ENCODE peak calls at places on chromosomes 3 and 15, in seven cellular contexts. One of them, this sample, is unnamed. For H3K36me3, the result is how much of the 10 kb centered on the place peaks cover.

GRCh38 chr3:39750677-39751076 is 58.7 kb upstream of the MYRIP start:
- DNase-seq in heart left ventricle: no peak
- DNase-seq in GM23248: no peak
- DNase-seq in ovary: no peak
- DNase-seq in tibial artery: no peak
- DNase-seq in upper lobe of right lung: no peak
- DNase-seq in OCI-LY7: no peak
- DNase-seq in this sample: no peak

GRCh38 chr15:26716069-26716468 is 56.8 kb downstream of the GABRB3 start:
- DNase-seq in heart left ventricle: no peak
- DNase-seq in OCI-LY7: no peak
- DNase-seq in upper lobe of right lung: no peak
- DNase-seq in GM23248: no peak
- DNase-seq in ovary: no peak
- DNase-seq in tibial artery: no peak
- DNase-seq in this sample: no peak

GRCh38 chr3:184042617-184043016 is 10.2 kb upstream of the HTR3C start:
- DNase-seq in ovary: no peak
- DNase-seq in heart left ventricle: no peak
- DNase-seq in tibial artery: no peak
- DNase-seq in upper lobe of right lung: no peak
- DNase-seq in OCI-LY7: no peak
- DNase-seq in GM23248: no peak
- DNase-seq in this sample: no peak

GRCh38 chr3:18416332-18416731 is 8.8 kb downstream of the SATB1 start:
- DNase-seq in OCI-LY7: no peak
- DNase-seq in ovary: no peak
- DNase-seq in upper lobe of right lung: no peak
- DNase-seq in tibial artery: no peak
- DNase-seq in GM23248: no peak
- DNase-seq in heart left ventricle: no peak
- DNase-seq in this sample: no peak

GRCh38 chr3:115217678-115218451 is 70.8 kb upstream of the ZBTB20 start:
- DNase-seq in tibial artery: no peak
- DNase-seq in OCI-LY7: peak
- DNase-seq in ovary: peak
- DNase-seq in upper lobe of right lung: no peak
- DNase-seq in heart left ventricle: peak
- DNase-seq in GM23248: peak
- DNase-seq in this sample: peak

GRCh38 chr15:100308222-100309007 is 33.4 kb downstream of the ADAMTS17 start:
- DNase-seq in OCI-LY7: no peak
- DNase-seq in heart left ventricle: no peak
- DNase-seq in GM23248: peak
- DNase-seq in ovary: peak
- DNase-seq in tibial artery: peak
- DNase-seq in upper lobe of right lung: no peak
- DNase-seq in this sample: no peak

GRCh38 chr3:142929109-142929508 is 34.4 kb downstream of the PAQR9 start:
- DNase-seq in OCI-LY7: peak
- DNase-seq in ovary: no peak
- DNase-seq in upper lobe of right lung: no peak
- DNase-seq in heart left ventricle: peak
- DNase-seq in GM23248: peak
- DNase-seq in tibial artery: no peak
- DNase-seq in this sample: no peak

GRCh38 chr3:67898916-67899315 is 244.5 kb upstream of the SUCLG2 start:
- DNase-seq in GM23248: no peak
- DNase-seq in upper lobe of right lung: no peak
- DNase-seq in ovary: no peak
- DNase-seq in OCI-LY7: peak
- DNase-seq in heart left ventricle: no peak
- DNase-seq in tibial artery: no peak
- DNase-seq in this sample: no peak

GRCh38 chr3:129892486-129892856 is 1.0 kb downstream of the TMCC1 start:
- DNase-seq in upper lobe of right lung: no peak
- DNase-seq in OCI-LY7: no peak
- DNase-seq in heart left ventricle: no peak
- DNase-seq in tibial artery: no peak
- DNase-seq in ovary: no peak
- DNase-seq in GM23248: no peak
- DNase-seq in this sample: no peak

GRCh38 chr15:31461911-31462480 is 135.4 kb downstream of the KLF13 start:
- DNase-seq in heart left ventricle: no peak
- DNase-seq in tibial artery: no peak
- DNase-seq in GM23248: peak
- DNase-seq in upper lobe of right lung: peak
- DNase-seq in OCI-LY7: peak
- DNase-seq in ovary: no peak
- DNase-seq in this sample: no peak

GRCh38 chr15:55290361-55291057 is 896 bp upstream of the RAB27A start:
- DNase-seq in GM23248: peak
- DNase-seq in ovary: peak
- DNase-seq in upper lobe of right lung: peak
- DNase-seq in OCI-LY7: peak
- DNase-seq in heart left ventricle: peak
- DNase-seq in tibial artery: peak
- DNase-seq in this sample: peak

GRCh38 chr3:56316944-56317343 is 151.3 kb downstream of the ERC2 start:
- DNase-seq in upper lobe of right lung: no peak
- DNase-seq in GM23248: no peak
- DNase-seq in OCI-LY7: no peak
- DNase-seq in tibial artery: no peak
- DNase-seq in ovary: no peak
- DNase-seq in heart left ventricle: no peak
- DNase-seq in this sample: no peak

GRCh38 chr3:129015388-129016105 is 14.4 kb downstream of the EFCC1 start:
- DNase-seq in ovary: peak
- DNase-seq in OCI-LY7: peak
- DNase-seq in upper lobe of right lung: no peak
- DNase-seq in tibial artery: no peak
- DNase-seq in GM23248: peak
- DNase-seq in heart left ventricle: peak
- DNase-seq in this sample: no peak

GRCh38 chr3:45787551-45787950 is 8.8 kb downstream of the SLC6A20 start:
- DNase-seq in tibial artery: no peak
- DNase-seq in OCI-LY7: no peak
- DNase-seq in heart left ventricle: no peak
- DNase-seq in ovary: no peak
- DNase-seq in upper lobe of right lung: no peak
- DNase-seq in GM23248: no peak
- DNase-seq in this sample: no peak

GRCh38 chr15:94230886-94231727 is at the start of gene MCTP2:
- DNase-seq in ovary: peak
- DNase-seq in upper lobe of right lung: peak
- DNase-seq in GM23248: peak
- DNase-seq in heart left ventricle: peak
- DNase-seq in OCI-LY7: peak
- DNase-seq in tibial artery: peak
- DNase-seq in this sample: peak
- H3K4me3 ChIP-seq in ovary: peak
- H3K4me3 ChIP-seq in upper lobe of right lung: peak
- H3K4me3 ChIP-seq in GM23248: peak
- H3K4me3 ChIP-seq in heart left ventricle: peak
- H3K4me3 ChIP-seq in OCI-LY7: peak
- H3K4me3 ChIP-seq in tibial artery: peak
- H3K4me3 ChIP-seq in this sample: peak

DNA sequence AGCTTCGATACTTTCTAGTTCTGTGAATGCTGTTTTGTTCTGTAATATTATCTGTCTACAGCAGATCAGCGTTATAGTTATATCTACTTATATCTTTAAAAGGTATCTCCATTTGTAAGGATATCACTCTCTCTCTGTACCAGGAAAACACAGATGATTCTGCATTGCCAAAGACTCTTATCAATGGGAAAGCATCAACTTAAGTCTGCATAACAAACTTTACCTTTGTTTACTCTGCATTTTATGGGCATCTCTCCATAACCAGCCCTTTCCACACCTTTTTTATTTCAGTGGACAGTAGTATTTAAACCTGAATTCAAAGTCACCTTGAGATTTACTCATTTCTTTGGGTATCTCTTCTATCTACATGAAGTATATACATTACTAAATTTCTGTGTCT is 238.7 kb upstream of the GRM7 start:
- DNase-seq in heart left ventricle: no peak
- DNase-seq in GM23248: no peak
- DNase-seq in OCI-LY7: no peak
- DNase-seq in ovary: no peak
- DNase-seq in upper lobe of right lung: no peak
- DNase-seq in tibial artery: no peak
- DNase-seq in this sample: no peak
- H3K27ac ChIP-seq in heart left ventricle: no peak
- H3K27ac ChIP-seq in GM23248: no peak
- H3K27ac ChIP-seq in OCI-LY7: no peak
- H3K27ac ChIP-seq in ovary: no peak
- H3K27ac ChIP-seq in upper lobe of right lung: no peak
- H3K27ac ChIP-seq in tibial artery: no peak
- H3K27ac ChIP-seq in this sample: no peak

GRCh38 chr15:66327736-66328135 is 28.7 kb downstream of the TIPIN start:
- DNase-seq in OCI-LY7: no peak
- DNase-seq in heart left ventricle: no peak
- DNase-seq in tibial artery: no peak
- DNase-seq in upper lobe of right lung: no peak
- DNase-seq in ovary: no peak
- DNase-seq in GM23248: no peak
- DNase-seq in this sample: no peak

GRCh38 chr15:66323312-66323928 is 30.1 kb downstream of the DIS3L start:
- DNase-seq in GM23248: no peak
- DNase-seq in OCI-LY7: no peak
- DNase-seq in upper lobe of right lung: no peak
- DNase-seq in heart left ventricle: no peak
- DNase-seq in ovary: no peak
- DNase-seq in tibial artery: no peak
- DNase-seq in this sample: no peak

GRCh38 chr15:66328721-66329220 is 27.7 kb downstream of the TIPIN start:
- DNase-seq in OCI-LY7: no peak
- DNase-seq in ovary: no peak
- DNase-seq in GM23248: no peak
- DNase-seq in upper lobe of right lung: no peak
- DNase-seq in tibial artery: no peak
- DNase-seq in heart left ventricle: no peak
- DNase-seq in this sample: no peak

DNA sequence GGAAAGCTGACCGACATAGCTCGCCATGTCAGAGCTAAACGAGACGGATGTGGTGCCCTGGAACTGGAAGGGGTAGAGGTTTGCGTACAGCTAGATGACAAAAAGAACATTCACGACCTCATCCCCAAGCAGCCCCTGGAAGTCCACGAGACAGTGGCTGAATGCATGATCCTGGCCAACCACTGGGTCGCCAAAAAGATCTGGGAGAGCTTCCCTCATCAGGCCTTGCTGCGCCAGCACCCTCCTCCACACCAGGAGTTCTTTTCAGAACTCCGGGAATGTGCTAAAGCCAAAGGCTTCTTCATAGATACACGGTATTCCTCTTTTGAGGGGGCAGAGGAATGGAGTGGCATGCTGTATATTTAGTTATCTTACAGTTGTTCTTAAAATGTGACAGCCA is 30.4 kb downstream of the TIPIN start:
- DNase-seq in ovary: no peak
- DNase-seq in tibial artery: no peak
- DNase-seq in upper lobe of right lung: no peak
- DNase-seq in GM23248: no peak
- DNase-seq in heart left ventricle: no peak
- DNase-seq in OCI-LY7: no peak
- DNase-seq in this sample: no peak
- H3K36me3 ChIP-seq in ovary: under half
- H3K36me3 ChIP-seq in tibial artery: half or more
- H3K36me3 ChIP-seq in upper lobe of right lung: half or more
- H3K36me3 ChIP-seq in GM23248: under half
- H3K36me3 ChIP-seq in heart left ventricle: under half
- H3K36me3 ChIP-seq in OCI-LY7: half or more
- H3K36me3 ChIP-seq in this sample: half or more

GRCh38 chr3:138434875-138435772 is 708 bp downstream of the ESYT3 start:
- DNase-seq in ovary: no peak
- DNase-seq in heart left ventricle: no peak
- DNase-seq in upper lobe of right lung: peak
- DNase-seq in GM23248: peak
- DNase-seq in tibial artery: no peak
- DNase-seq in OCI-LY7: no peak
- DNase-seq in this sample: no peak
- H3K4me3 ChIP-seq in ovary: peak
- H3K4me3 ChIP-seq in heart left ventricle: peak
- H3K4me3 ChIP-seq in upper lobe of right lung: peak
- H3K4me3 ChIP-seq in GM23248: peak
- H3K4me3 ChIP-seq in tibial artery: peak
- H3K4me3 ChIP-seq in OCI-LY7: no peak
- H3K4me3 ChIP-seq in this sample: peak

DNA sequence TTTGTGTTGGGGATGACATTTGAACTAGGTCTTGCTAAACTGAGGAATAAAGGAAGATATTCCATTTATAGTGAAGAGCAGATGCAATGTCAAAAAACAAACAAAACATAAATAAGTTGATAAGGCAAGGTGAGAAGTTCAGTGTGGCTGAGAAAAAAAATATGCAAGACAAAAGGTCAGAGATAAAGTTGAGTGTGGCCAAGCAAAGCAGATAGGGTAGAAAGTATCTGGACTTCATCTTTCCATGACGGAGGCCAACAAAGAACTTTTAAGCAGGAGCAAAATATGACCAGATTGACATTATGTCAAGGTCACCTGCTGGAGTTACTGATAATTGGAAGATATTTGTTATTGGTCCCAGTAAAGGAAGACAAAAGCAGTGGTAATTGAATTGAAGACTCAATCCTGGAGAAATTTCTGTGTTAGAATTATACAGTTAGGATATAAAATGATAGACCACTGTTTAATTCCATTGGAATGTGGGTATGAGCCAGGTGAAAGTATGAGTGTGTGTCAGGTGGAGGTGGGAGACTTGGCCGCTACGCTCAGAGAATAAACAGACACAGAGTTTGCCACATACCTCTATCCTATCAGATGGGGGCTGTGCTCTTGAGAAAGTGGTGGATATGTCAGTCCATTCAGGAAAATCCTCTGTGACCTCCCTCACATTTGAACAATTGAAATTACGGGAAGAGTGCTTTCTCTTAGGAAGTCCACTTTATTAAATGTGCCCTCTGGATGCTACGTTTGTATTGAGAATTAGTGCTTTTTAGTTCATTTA is 28.1 kb downstream of the ADIPOQ start:
- DNase-seq in upper lobe of right lung: no peak
- DNase-seq in OCI-LY7: no peak
- DNase-seq in GM23248: no peak
- DNase-seq in heart left ventricle: no peak
- DNase-seq in tibial artery: no peak
- DNase-seq in ovary: no peak
- DNase-seq in this sample: no peak
- H3K27ac ChIP-seq in upper lobe of right lung: no peak
- H3K27ac ChIP-seq in OCI-LY7: no peak
- H3K27ac ChIP-seq in GM23248: no peak
- H3K27ac ChIP-seq in heart left ventricle: no peak
- H3K27ac ChIP-seq in tibial artery: no peak
- H3K27ac ChIP-seq in ovary: no peak
- H3K27ac ChIP-seq in this sample: no peak

GRCh38 chr3:13357074-13357473 is 63.0 kb downstream of the NUP210 start:
- DNase-seq in OCI-LY7: no peak
- DNase-seq in upper lobe of right lung: no peak
- DNase-seq in tibial artery: no peak
- DNase-seq in GM23248: no peak
- DNase-seq in heart left ventricle: no peak
- DNase-seq in ovary: no peak
- DNase-seq in this sample: no peak
- H3K36me3 ChIP-seq in OCI-LY7: half or more
- H3K36me3 ChIP-seq in upper lobe of right lung: under half
- H3K36me3 ChIP-seq in tibial artery: under half
- H3K36me3 ChIP-seq in GM23248: under half
- H3K36me3 ChIP-seq in heart left ventricle: under half
- H3K36me3 ChIP-seq in ovary: under half
- H3K36me3 ChIP-seq in this sample: under half

GRCh38 chr15:70014860-70015490 is 82.7 kb downstream of the TLE3 start:
- DNase-seq in ovary: no peak
- DNase-seq in heart left ventricle: no peak
- DNase-seq in tibial artery: no peak
- DNase-seq in OCI-LY7: peak
- DNase-seq in upper lobe of right lung: peak
- DNase-seq in GM23248: no peak
- DNase-seq in this sample: no peak
- H3K4me3 ChIP-seq in ovary: no peak
- H3K4me3 ChIP-seq in heart left ventricle: no peak
- H3K4me3 ChIP-seq in tibial artery: no peak
- H3K4me3 ChIP-seq in OCI-LY7: peak
- H3K4me3 ChIP-seq in upper lobe of right lung: no peak
- H3K4me3 ChIP-seq in GM23248: no peak
- H3K4me3 ChIP-seq in this sample: no peak